ENCODE peak calls at places on chromosome 22, in four cellular contexts. H, I, P and W are unnamed samples.

GRCh38 chr22:39383841-39384625 is 15.5 kb upstream of the TAB1 start:
- DNase-seq in H (no peak), I (no peak), P (no peak), W (no peak)

GRCh38 chr22:30866811-30867271 is 101.7 kb downstream of the MORC2 start:
- DNase-seq in H (peak), I (no peak), P (peak), W (no peak)

GRCh38 chr22:17569971-17570511 is 6.7 kb downstream of the SLC25A18 start:
- DNase-seq in H (no peak), I (no peak), P (no peak), W (no peak)

GRCh38 chr22:44718418-44718817 is 16.4 kb downstream of the PRR5 start:
- DNase-seq in H (no peak), I (no peak), P (no peak), W (no peak)

GRCh38 chr22:17779286-17780115 is 5.2 kb upstream of the BID start:
- DNase-seq in H (no peak), I (no peak), P (peak), W (peak)

GRCh38 chr22:30121988-30122387 is 41.7 kb downstream of the HORMAD2 start:
- DNase-seq in H (no peak), I (no peak), P (no peak), W (peak)

GRCh38 chr22:29315286-29316195 is at the start of gene RASL10A:
- DNase-seq in H (peak), I (no peak), P (no peak), W (peak)

GRCh38 chr22:29717789-29718188 is 2.0 kb upstream of the CABP7 start:
- DNase-seq in H (no peak), I (no peak), P (no peak), W (no peak)

GRCh38 chr22:50115693-50116092 is 25.9 kb downstream of the MOV10L1 start:
- DNase-seq in H (no peak), I (no peak), P (no peak), W (no peak)

GRCh38 chr22:17629646-17630045 is 1.1 kb upstream of the ATP6V1E1 start:
- DNase-seq in H (no peak), I (no peak), P (no peak), W (no peak)

GRCh38 chr22:22995166-22995565 is 75.2 kb upstream of the GNAZ start:
- DNase-seq in H (no peak), I (no peak), P (no peak), W (no peak)

GRCh38 chr22:50074551-50075042 is 10.6 kb downstream of the MLC1 start:
- DNase-seq in H (peak), I (no peak), P (no peak), W (no peak)

GRCh38 chr22:44576311-44577260 is 78.6 kb upstream of the RTL6 start:
- DNase-seq in H (no peak), I (no peak), P (no peak), W (no peak)

GRCh38 chr22:28329582-28330073 is 350.0 kb downstream of the TTC28 start:
- DNase-seq in H (no peak), I (no peak), P (no peak), W (no peak)

GRCh38 chr22:50673231-50674126 is 856 bp downstream of the SHANK3 start:
- DNase-seq in H (no peak), I (peak), P (peak), W (peak)

GRCh38 chr22:36166518-36167220 is 6.1 kb upstream of the APOL3 start:
- DNase-seq in H (no peak), I (no peak), P (no peak), W (no peak)

GRCh38 chr22:39254122-39254521 is 9.3 kb upstream of the PDGFB start:
- DNase-seq in H (no peak), I (no peak), P (no peak), W (no peak)

GRCh38 chr22:42582987-42583386 is 29.2 kb downstream of the SERHL2 start:
- DNase-seq in H (no peak), I (no peak), P (no peak), W (no peak)

GRCh38 chr22:20080445-20080775 is 369 bp downstream of the DGCR8 start:
- DNase-seq in H (peak), I (peak), P (peak), W (peak)

GRCh38 chr22:49767355-49768062 is 60.2 kb downstream of the BRD1 start:
- DNase-seq in H (no peak), I (no peak), P (peak), W (peak)

GRCh38 chr22:41801147-41801819 is 804 bp downstream of the CCDC134 start:
- DNase-seq in H (no peak), I (no peak), P (no peak), W (no peak)

GRCh38 chr22:46142548-46143490 is 7.5 kb upstream of the PPARA start:
- DNase-seq in H (no peak), I (no peak), P (no peak), W (no peak)

GRCh38 chr22:27252282-27253049 is 549.1 kb downstream of the MN1 start:
- DNase-seq in H (peak), I (no peak), P (no peak), W (no peak)

GRCh38 chr22:41966607-41967240 is 2.5 kb upstream of the SEPTIN3 start:
- DNase-seq in H (no peak), I (no peak), P (peak), W (peak)

GRCh38 chr22:30806391-30806861 is 111.8 kb downstream of the OSBP2 start:
- DNase-seq in H (no peak), I (no peak), P (no peak), W (no peak)

GRCh38 chr22:30307026-30307574 is 17.8 kb upstream of the CASTOR1 start:
- DNase-seq in H (peak), I (no peak), P (no peak), W (no peak)

GRCh38 chr22:17257578-17257977 is 38.3 kb upstream of the ADA2 start:
- DNase-seq in H (no peak), I (no peak), P (no peak), W (no peak)

GRCh38 chr22:17266261-17266971 is 47.2 kb upstream of the ADA2 start:
- DNase-seq in H (peak), I (no peak), P (no peak), W (no peak)

GRCh38 chr22:22403771-22404170 is 104.8 kb downstream of the ZNF280B start:
- DNase-seq in H (no peak), I (no peak), P (no peak), W (no peak)

GRCh38 chr22:40193429-40194421 is 16.0 kb downstream of the TNRC6B start:
- DNase-seq in H (no peak), I (no peak), P (no peak), W (no peak)

GRCh38 chr22:27195104-27195503 is 537.7 kb downstream of the MIAT start:
- DNase-seq in H (peak), I (no peak), P (no peak), W (no peak)